ENCODE peak calls at places on chromosomes 13 and 19, in four cellular contexts. P is stimulated activated CD4-positive, alpha-beta T cell treated with anti-CD3 and anti-CD28 coated beads, Interleukin-12 subunit alpha, Interleukin-12 subunit beta, amount 100 ng/mL, for 48 hours; B is SJSA1; N is T follicular helper cell. S is an unnamed sample.

GRCh38 chr13:20721454-20722357 is 18.2 kb downstream of the IL17D start:
- DNase-seq in N (no peak), P (no peak), B (no peak), S (peak)

GRCh38 chr19:56840452-56841193 is at the start of the genes PEG3 and ZIM2:
- DNase-seq in P (no peak), N (no peak), B (no peak), S (peak)

GRCh38 chr13:43963726-43964125 is 84.0 kb downstream of the LACC1 start:
- DNase-seq in P (no peak), B (no peak), N (no peak), S (no peak)

GRCh38 chr13:68927387-68928026 is 1180.1 kb upstream of the ATXN8OS start:
- DNase-seq in P (no peak), B (no peak), N (no peak), S (no peak)

GRCh38 chr13:21749410-21749809 is 78.5 kb downstream of the FGF9 start:
- DNase-seq in B (peak), N (no peak), P (no peak), S (no peak)

GRCh38 chr13:35978607-35979316 is 152.4 kb downstream of the DCLK1 start:
- DNase-seq in B (peak), P (peak), N (no peak), S (peak)

GRCh38 chr13:106796280-106797047 is 228.5 kb upstream of the ARGLU1 start:
- DNase-seq in N (no peak), B (no peak), P (no peak), S (no peak)

GRCh38 chr13:46179576-46180368 is 2.2 kb downstream of the LCP1 start:
- DNase-seq in B (no peak), P (peak), N (peak), S (peak)

GRCh38 chr13:110305949-110306339 is 1.0 kb downstream of the COL4A1 start:
- DNase-seq in N (no peak), B (peak), P (no peak), S (no peak)

GRCh38 chr13:75633285-75633684 is 2.8 kb upstream of the LMO7 start:
- DNase-seq in P (no peak), N (no peak), B (peak), S (no peak)

GRCh38 chr13:77918391-77919261 is at the start of gene EDNRB:
- DNase-seq in P (no peak), N (no peak), B (no peak), S (peak)

GRCh38 chr19:11197291-11198174 is at the start of gene KANK2:
- DNase-seq in B (peak), P (peak), N (peak), S (peak)

GRCh38 chr13:101325423-101325822 is 90.9 kb downstream of the NALCN start:
- DNase-seq in B (no peak), N (no peak), P (no peak), S (no peak)

GRCh38 chr19:46736544-46737274 is 9.1 kb upstream of the FKRP start:
- DNase-seq in N (no peak), P (no peak), B (no peak), S (no peak)

GRCh38 chr19:5445667-5446066 is 9.6 kb upstream of the ZNRF4 start:
- DNase-seq in P (no peak), B (no peak), N (no peak), S (no peak)

GRCh38 chr19:13723206-13723605 is 41.1 kb upstream of the MRI1 start:
- DNase-seq in P (no peak), B (no peak), N (no peak), S (no peak)

GRCh38 chr13:51223284-51224270 is 1.4 kb downstream of the FAM124A start:
- DNase-seq in P (no peak), B (no peak), N (no peak), S (no peak)

GRCh38 chr13:99425485-99426341 is 75.6 kb upstream of the TM9SF2 start:
- DNase-seq in N (no peak), P (no peak), B (no peak), S (peak)

GRCh38 chr19:27744926-27745844 is 1467.8 kb downstream of the UQCRFS1 start:
- DNase-seq in N (no peak), B (peak), P (no peak), S (peak)

GRCh38 chr13:97134364-97135095 is 87.6 kb upstream of the MBNL2 start:
- DNase-seq in N (no peak), P (no peak), B (no peak), S (no peak)

GRCh38 chr13:90868321-90868920 is 479.1 kb upstream of the MIR17HG start:
- DNase-seq in P (no peak), N (no peak), B (peak), S (peak)

GRCh38 chr13:101624210-101624922 is 171.9 kb downstream of the ITGBL1 start:
- DNase-seq in P (no peak), N (no peak), B (peak), S (no peak)

GRCh38 chr13:95842898-95843297 is 166.0 kb downstream of the DNAJC3 start:
- DNase-seq in N (no peak), B (no peak), P (no peak), S (no peak)

GRCh38 chr13:25095862-25096453 is at the start of gene PABPC3:
- DNase-seq in N (no peak), P (no peak), B (no peak), S (no peak)

GRCh38 chr13:20131057-20131832 is 29.6 kb downstream of the GJA3 start:
- DNase-seq in N (no peak), P (no peak), B (no peak), S (no peak)

GRCh38 chr13:109297628-109298027 is 488.8 kb downstream of the IRS2 start:
- DNase-seq in P (no peak), N (no peak), B (peak), S (no peak)